ENCODE peak calls at places on chromosomes 3 and 15, in eight cellular contexts. One of them, this sample, is unnamed.
A peak's percentile ranks its signal among the peaks of the same experiment; 100 is the strongest.

GRCh38 chr3:57108684-57109083 is 48.2 kb downstream of the SPATA12 start:
- DNase-seq in brain microvascular endothelial cell: no peak
- DNase-seq in adrenal gland: no peak
- DNase-seq in cardiac muscle cell: no peak
- DNase-seq in upper lobe of right lung: no peak
- DNase-seq in MM.1S: no peak
- DNase-seq in left lung: no peak
- DNase-seq in fibroblast of lung: no peak
- DNase-seq in this sample: no peak

GRCh38 chr3:181703701-181704420 is 7.9 kb upstream of the SOX2 start:
- DNase-seq in brain microvascular endothelial cell: no peak
- DNase-seq in adrenal gland: no peak
- DNase-seq in cardiac muscle cell: no peak
- DNase-seq in upper lobe of right lung: no peak
- DNase-seq in MM.1S: no peak
- DNase-seq in left lung: peak; percentile 68
- DNase-seq in fibroblast of lung: no peak
- DNase-seq in this sample: no peak

GRCh38 chr3:99625643-99626414 is 12.6 kb upstream of the COL8A1 start:
- DNase-seq in brain microvascular endothelial cell: no peak
- DNase-seq in adrenal gland: no peak
- DNase-seq in cardiac muscle cell: no peak
- DNase-seq in upper lobe of right lung: no peak
- DNase-seq in MM.1S: no peak
- DNase-seq in left lung: no peak
- DNase-seq in fibroblast of lung: peak; percentile 36
- DNase-seq in this sample: no peak

GRCh38 chr3:82293867-82294266 is 532.4 kb upstream of the GBE1 start:
- DNase-seq in brain microvascular endothelial cell: no peak
- DNase-seq in adrenal gland: no peak
- DNase-seq in cardiac muscle cell: no peak
- DNase-seq in upper lobe of right lung: no peak
- DNase-seq in MM.1S: peak; percentile 46
- DNase-seq in left lung: no peak
- DNase-seq in fibroblast of lung: peak; percentile 11
- DNase-seq in this sample: no peak

GRCh38 chr15:43920815-43921214 is 94.0 kb downstream of the WDR76 start:
- DNase-seq in brain microvascular endothelial cell: peak; percentile 35
- DNase-seq in adrenal gland: no peak
- DNase-seq in cardiac muscle cell: peak; percentile 83
- DNase-seq in upper lobe of right lung: no peak
- DNase-seq in MM.1S: no peak
- DNase-seq in left lung: no peak
- DNase-seq in fibroblast of lung: peak; percentile 69
- DNase-seq in this sample: no peak

GRCh38 chr3:27633224-27633545 is 88.9 kb downstream of the EOMES start:
- DNase-seq in brain microvascular endothelial cell: no peak
- DNase-seq in adrenal gland: no peak
- DNase-seq in cardiac muscle cell: no peak
- DNase-seq in upper lobe of right lung: no peak
- DNase-seq in MM.1S: no peak
- DNase-seq in left lung: no peak
- DNase-seq in fibroblast of lung: peak; percentile 60
- DNase-seq in this sample: no peak

GRCh38 chr3:172082269-172082668 is 42.9 kb downstream of the FNDC3B start:
- DNase-seq in brain microvascular endothelial cell: peak; percentile 88
- DNase-seq in adrenal gland: peak; percentile 63
- DNase-seq in cardiac muscle cell: no peak
- DNase-seq in upper lobe of right lung: no peak
- DNase-seq in MM.1S: no peak
- DNase-seq in left lung: no peak
- DNase-seq in fibroblast of lung: peak; percentile 98
- DNase-seq in this sample: no peak

GRCh38 chr15:73440571-73440970 is 2.4 kb upstream of the REC114 start:
- DNase-seq in brain microvascular endothelial cell: no peak
- DNase-seq in adrenal gland: no peak
- DNase-seq in cardiac muscle cell: no peak
- DNase-seq in upper lobe of right lung: no peak
- DNase-seq in MM.1S: no peak
- DNase-seq in left lung: no peak
- DNase-seq in fibroblast of lung: no peak
- DNase-seq in this sample: no peak

GRCh38 chr3:184239710-184240109 is 9.1 kb downstream of the ALG3 start:
- DNase-seq in brain microvascular endothelial cell: no peak
- DNase-seq in adrenal gland: no peak
- DNase-seq in cardiac muscle cell: no peak
- DNase-seq in upper lobe of right lung: no peak
- DNase-seq in MM.1S: no peak
- DNase-seq in left lung: no peak
- DNase-seq in fibroblast of lung: no peak
- DNase-seq in this sample: no peak

GRCh38 chr3:184241141-184241446 is 7.7 kb downstream of the ALG3 start:
- DNase-seq in brain microvascular endothelial cell: no peak
- DNase-seq in adrenal gland: no peak
- DNase-seq in cardiac muscle cell: no peak
- DNase-seq in upper lobe of right lung: no peak
- DNase-seq in MM.1S: no peak
- DNase-seq in left lung: no peak
- DNase-seq in fibroblast of lung: no peak
- DNase-seq in this sample: no peak

GRCh38 chr3:184240384-184241140 is 8.2 kb downstream of the ALG3 start:
- DNase-seq in brain microvascular endothelial cell: no peak
- DNase-seq in adrenal gland: no peak
- DNase-seq in cardiac muscle cell: peak; percentile 71
- DNase-seq in upper lobe of right lung: no peak
- DNase-seq in MM.1S: peak; percentile 43
- DNase-seq in left lung: no peak
- DNase-seq in fibroblast of lung: peak; percentile 33
- DNase-seq in this sample: no peak

GRCh38 chr3:184242297-184242685 is 6.5 kb downstream of the ALG3 start:
- DNase-seq in brain microvascular endothelial cell: no peak
- DNase-seq in adrenal gland: no peak
- DNase-seq in cardiac muscle cell: no peak
- DNase-seq in upper lobe of right lung: no peak
- DNase-seq in MM.1S: no peak
- DNase-seq in left lung: no peak
- DNase-seq in fibroblast of lung: no peak
- DNase-seq in this sample: no peak

DNA sequence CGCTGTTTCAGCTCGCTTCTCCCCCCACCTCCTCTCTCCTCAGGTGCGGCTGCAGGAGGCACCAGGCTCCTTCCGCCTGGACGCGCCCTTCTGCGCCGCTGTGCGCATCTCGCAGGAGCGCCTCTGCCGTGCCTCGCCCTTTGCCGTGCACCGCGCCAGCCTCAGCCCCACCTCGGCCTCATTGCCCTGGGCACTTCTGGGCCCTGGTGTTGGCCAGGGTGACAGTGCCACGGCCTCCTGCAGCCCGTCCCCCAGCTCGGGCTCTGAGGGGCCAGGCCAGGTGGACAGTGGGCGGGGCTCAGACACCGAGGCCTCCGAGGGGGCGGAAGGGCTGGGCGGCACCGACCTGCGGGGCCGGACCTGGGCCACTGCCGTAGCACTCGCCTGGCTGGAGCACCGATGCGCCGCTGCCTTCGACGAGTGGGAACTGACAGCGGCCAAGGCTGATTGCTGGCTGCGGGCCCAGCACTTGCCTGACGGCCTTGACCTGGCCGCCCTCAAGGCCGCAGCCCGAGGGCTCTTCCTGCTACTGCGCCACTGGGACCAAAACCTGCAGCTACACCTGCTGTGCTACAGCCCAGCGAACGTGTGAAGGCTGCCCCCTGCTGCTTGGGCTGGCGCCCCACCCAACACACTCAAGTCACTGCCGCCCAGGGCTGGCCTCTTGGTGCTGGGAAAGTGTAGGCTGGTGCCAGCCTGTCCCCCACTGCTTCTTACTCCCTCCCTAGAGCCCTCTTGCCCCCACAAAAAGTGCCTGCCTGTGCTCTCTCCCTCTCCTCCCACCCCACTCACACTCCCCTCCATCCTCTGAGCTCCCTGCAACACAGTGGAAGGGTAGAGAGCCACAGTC is 7.1 kb downstream of the ALG3 start:
- DNase-seq in brain microvascular endothelial cell: no peak
- DNase-seq in adrenal gland: peak; percentile 91
- DNase-seq in cardiac muscle cell: peak; percentile 45
- DNase-seq in upper lobe of right lung: peak; percentile 85
- DNase-seq in MM.1S: no peak
- DNase-seq in left lung: peak; percentile 82
- DNase-seq in fibroblast of lung: peak; percentile 32
- DNase-seq in this sample: no peak
- TF ChIP-seq CTCF in brain microvascular endothelial cell: peak; percentile 69
- TF ChIP-seq CTCF in adrenal gland: peak; percentile 38
- TF ChIP-seq CTCF in cardiac muscle cell: peak; percentile 58
- TF ChIP-seq CTCF in upper lobe of right lung: peak; percentile 48
- TF ChIP-seq CTCF in MM.1S: no peak
- TF ChIP-seq CTCF in left lung: peak; percentile 26
- TF ChIP-seq CTCF in fibroblast of lung: peak; percentile 48
- TF ChIP-seq CTCF in this sample: peak; percentile 72

DNA sequence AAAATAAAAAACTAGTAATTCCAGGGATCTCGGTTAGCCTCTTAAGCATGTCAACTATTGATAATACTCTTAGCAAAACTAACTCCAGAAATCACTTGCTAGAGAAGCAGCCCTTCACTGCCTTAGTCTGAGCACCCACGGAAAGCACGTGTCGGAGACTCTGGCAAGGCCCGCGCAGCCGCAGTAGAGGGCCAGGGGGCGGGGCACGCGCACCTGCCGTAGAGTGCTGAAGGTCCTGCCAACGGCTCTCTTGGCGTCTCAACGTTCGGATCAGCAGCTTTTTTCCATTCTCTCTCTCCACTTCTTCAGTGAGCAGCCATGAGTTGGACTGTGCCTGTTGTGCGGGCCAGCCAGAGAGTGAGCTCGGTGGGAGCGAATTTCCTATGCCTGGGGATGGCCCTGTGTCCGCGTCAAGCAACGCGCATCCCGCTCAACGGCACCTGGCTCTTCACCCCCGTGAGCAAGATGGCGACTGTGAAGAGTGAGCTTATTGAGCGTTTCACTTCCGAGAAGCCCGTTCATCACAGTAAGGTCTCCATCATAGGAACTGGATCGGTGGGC is at the start of gene LDHAL6B:
- DNase-seq in brain microvascular endothelial cell: no peak
- DNase-seq in adrenal gland: no peak
- DNase-seq in cardiac muscle cell: no peak
- DNase-seq in upper lobe of right lung: no peak
- DNase-seq in MM.1S: no peak
- DNase-seq in left lung: no peak
- DNase-seq in fibroblast of lung: no peak
- DNase-seq in this sample: no peak
- H3K36me3 ChIP-seq in brain microvascular endothelial cell: peaks cover 82% of the 10 kb centered on the region
- H3K36me3 ChIP-seq in adrenal gland: no peaks in the 10 kb centered on the region
- H3K36me3 ChIP-seq in cardiac muscle cell: peaks cover 3% of the 10 kb centered on the region
- H3K36me3 ChIP-seq in upper lobe of right lung: peaks cover 67% of the 10 kb centered on the region
- H3K36me3 ChIP-seq in MM.1S: no peaks in the 10 kb centered on the region
- H3K36me3 ChIP-seq in left lung: no peaks in the 10 kb centered on the region
- H3K36me3 ChIP-seq in fibroblast of lung: peaks cover 4% of the 10 kb centered on the region
- H3K36me3 ChIP-seq in this sample: peaks cover 3% of the 10 kb centered on the region

GRCh38 chr3:9401986-9402385 is 4.6 kb downstream of the SETD5 start:
- DNase-seq in brain microvascular endothelial cell: no peak
- DNase-seq in adrenal gland: no peak
- DNase-seq in cardiac muscle cell: no peak
- DNase-seq in upper lobe of right lung: no peak
- DNase-seq in MM.1S: no peak
- DNase-seq in left lung: no peak
- DNase-seq in fibroblast of lung: no peak
- DNase-seq in this sample: no peak

GRCh38 chr3:9397911-9398714 is 698 bp downstream of the SETD5 start:
- DNase-seq in brain microvascular endothelial cell: peak; percentile 49
- DNase-seq in adrenal gland: peak; percentile 79
- DNase-seq in cardiac muscle cell: peak; percentile 51
- DNase-seq in upper lobe of right lung: peak; percentile 68
- DNase-seq in MM.1S: peak; percentile 34
- DNase-seq in left lung: peak; percentile 53
- DNase-seq in fibroblast of lung: peak; percentile 38
- DNase-seq in this sample: no peak

GRCh38 chr3:9398715-9399708 is 1.6 kb downstream of the SETD5 start:
- DNase-seq in brain microvascular endothelial cell: peak; percentile 56
- DNase-seq in adrenal gland: peak; percentile 61
- DNase-seq in cardiac muscle cell: peak; percentile 45
- DNase-seq in upper lobe of right lung: no peak
- DNase-seq in MM.1S: peak; percentile 50
- DNase-seq in left lung: no peak
- DNase-seq in fibroblast of lung: peak; percentile 54
- DNase-seq in this sample: no peak

GRCh38 chr3:9400626-9401025 is 3.2 kb downstream of the SETD5 start:
- DNase-seq in brain microvascular endothelial cell: no peak
- DNase-seq in adrenal gland: no peak
- DNase-seq in cardiac muscle cell: peak; percentile 13
- DNase-seq in upper lobe of right lung: no peak
- DNase-seq in MM.1S: no peak
- DNase-seq in left lung: no peak
- DNase-seq in fibroblast of lung: no peak
- DNase-seq in this sample: no peak

GRCh38 chr3:9399746-9400145 is 2.3 kb downstream of the SETD5 start:
- DNase-seq in brain microvascular endothelial cell: peak; percentile 94
- DNase-seq in adrenal gland: peak; percentile 94
- DNase-seq in cardiac muscle cell: peak; percentile 91
- DNase-seq in upper lobe of right lung: peak; percentile 70
- DNase-seq in MM.1S: peak; percentile 23
- DNase-seq in left lung: peak; percentile 58
- DNase-seq in fibroblast of lung: peak; percentile 93
- DNase-seq in this sample: peak; percentile 67
- TF ChIP-seq CTCF in brain microvascular endothelial cell: peak; percentile 42
- TF ChIP-seq CTCF in adrenal gland: no peak
- TF ChIP-seq CTCF in cardiac muscle cell: peak; percentile 21
- TF ChIP-seq CTCF in upper lobe of right lung: peak; percentile 10
- TF ChIP-seq CTCF in MM.1S: no peak
- TF ChIP-seq CTCF in left lung: no peak
- TF ChIP-seq CTCF in fibroblast of lung: peak; percentile 30
- TF ChIP-seq CTCF in this sample: peak; percentile 14

GRCh38 chr3:138066383-138066782 is 49.0 kb downstream of the DZIP1L start:
- DNase-seq in brain microvascular endothelial cell: no peak
- DNase-seq in adrenal gland: no peak
- DNase-seq in cardiac muscle cell: no peak
- DNase-seq in upper lobe of right lung: no peak
- DNase-seq in MM.1S: no peak
- DNase-seq in left lung: no peak
- DNase-seq in fibroblast of lung: no peak
- DNase-seq in this sample: no peak

GRCh38 chr3:138065939-138066338 is 49.5 kb downstream of the DZIP1L start:
- DNase-seq in brain microvascular endothelial cell: no peak
- DNase-seq in adrenal gland: no peak
- DNase-seq in cardiac muscle cell: no peak
- DNase-seq in upper lobe of right lung: no peak
- DNase-seq in MM.1S: no peak
- DNase-seq in left lung: no peak
- DNase-seq in fibroblast of lung: no peak
- DNase-seq in this sample: no peak

GRCh38 chr3:138068579-138069174 is 46.7 kb downstream of the DZIP1L start:
- DNase-seq in brain microvascular endothelial cell: peak; percentile 60
- DNase-seq in adrenal gland: peak; percentile 89
- DNase-seq in cardiac muscle cell: peak; percentile 83
- DNase-seq in upper lobe of right lung: peak; percentile 88
- DNase-seq in MM.1S: peak; percentile 66
- DNase-seq in left lung: peak; percentile 93
- DNase-seq in fibroblast of lung: peak; percentile 64
- DNase-seq in this sample: no peak

GRCh38 chr3:138068046-138068445 is 47.4 kb downstream of the DZIP1L start:
- DNase-seq in brain microvascular endothelial cell: no peak
- DNase-seq in adrenal gland: no peak
- DNase-seq in cardiac muscle cell: no peak
- DNase-seq in upper lobe of right lung: no peak
- DNase-seq in MM.1S: no peak
- DNase-seq in left lung: no peak
- DNase-seq in fibroblast of lung: no peak
- DNase-seq in this sample: no peak

DNA sequence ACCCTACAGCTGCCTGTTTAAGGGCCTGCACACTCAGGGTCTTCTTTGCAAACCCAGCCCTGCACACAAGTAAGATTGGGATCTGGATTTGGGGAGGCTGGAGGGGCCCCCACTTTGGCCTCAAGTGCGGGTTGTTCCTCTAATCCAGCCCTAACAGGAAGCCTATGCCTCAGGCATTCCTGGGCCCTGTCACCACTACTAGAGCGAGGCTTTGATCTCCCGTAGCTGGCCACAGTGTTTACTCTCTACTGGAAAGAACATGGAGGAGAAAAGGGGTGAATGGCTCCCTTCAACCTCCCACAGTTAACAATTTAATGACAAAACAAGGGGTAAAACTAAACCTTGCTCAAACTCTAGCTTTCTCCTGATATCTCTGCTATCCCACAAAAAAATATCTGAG is 48.4 kb downstream of the DZIP1L start:
- DNase-seq in brain microvascular endothelial cell: no peak
- DNase-seq in adrenal gland: no peak
- DNase-seq in cardiac muscle cell: peak; percentile 17
- DNase-seq in upper lobe of right lung: no peak
- DNase-seq in MM.1S: no peak
- DNase-seq in left lung: no peak
- DNase-seq in fibroblast of lung: no peak
- DNase-seq in this sample: no peak
- H3K36me3 ChIP-seq in brain microvascular endothelial cell: peaks cover 55% of the 10 kb centered on the region
- H3K36me3 ChIP-seq in adrenal gland: no peaks in the 10 kb centered on the region
- H3K36me3 ChIP-seq in cardiac muscle cell: peaks cover 40% of the 10 kb centered on the region
- H3K36me3 ChIP-seq in upper lobe of right lung: peaks cover 17% of the 10 kb centered on the region
- H3K36me3 ChIP-seq in MM.1S: no peaks in the 10 kb centered on the region
- H3K36me3 ChIP-seq in left lung: no peaks in the 10 kb centered on the region
- H3K36me3 ChIP-seq in fibroblast of lung: peaks cover 8% of the 10 kb centered on the region
- H3K36me3 ChIP-seq in this sample: peaks cover 4% of the 10 kb centered on the region